ENCODE peak calls at places on chromosomes 2 and 18, in five cellular contexts. One of them, this sample, is unnamed.

GRCh38 chr2:121530210-121530562 is 494 bp upstream of the RNU4ATAC start:
- DNase-seq in adrenal gland: peak; percentile 70
- DNase-seq in uterus: peak; percentile 63
- DNase-seq in ovary: peak; percentile 83
- DNase-seq in retinal pigment epithelial cell: peak; percentile 23
- DNase-seq in this sample: no peak

GRCh38 chr2:35251156-35251555 is 1104.4 kb upstream of the CRIM1 start:
- DNase-seq in retinal pigment epithelial cell: no peak
- DNase-seq in adrenal gland: no peak
- DNase-seq in ovary: no peak
- DNase-seq in uterus: no peak
- DNase-seq in this sample: no peak

GRCh38 chr2:75564713-75565369 is 4.1 kb upstream of the EVA1A start:
- DNase-seq in uterus: no peak
- DNase-seq in retinal pigment epithelial cell: no peak
- DNase-seq in ovary: no peak
- DNase-seq in adrenal gland: no peak
- DNase-seq in this sample: no peak

GRCh38 chr18:25282282-25282681 is 69.7 kb downstream of the ZNF521 start:
- DNase-seq in adrenal gland: no peak
- DNase-seq in ovary: no peak
- DNase-seq in retinal pigment epithelial cell: no peak
- DNase-seq in uterus: peak; percentile 62
- DNase-seq in this sample: no peak

GRCh38 chr2:215917953-215918620 is 95.3 kb downstream of the MREG start:
- DNase-seq in ovary: no peak
- DNase-seq in adrenal gland: no peak
- DNase-seq in retinal pigment epithelial cell: no peak
- DNase-seq in uterus: no peak
- DNase-seq in this sample: peak; percentile 59

GRCh38 chr18:49464718-49465598 is 4.5 kb upstream of the DYM start:
- DNase-seq in adrenal gland: no peak
- DNase-seq in ovary: no peak
- DNase-seq in uterus: no peak
- DNase-seq in retinal pigment epithelial cell: no peak
- DNase-seq in this sample: no peak

GRCh38 chr18:79108520-79109215 is 39.5 kb downstream of the ATP9B start:
- DNase-seq in uterus: no peak
- DNase-seq in retinal pigment epithelial cell: no peak
- DNase-seq in adrenal gland: no peak
- DNase-seq in ovary: no peak
- DNase-seq in this sample: no peak

GRCh38 chr2:241111443-241111810 is 9.3 kb upstream of the MTERF4 start:
- DNase-seq in uterus: no peak
- DNase-seq in adrenal gland: no peak
- DNase-seq in retinal pigment epithelial cell: no peak
- DNase-seq in ovary: no peak
- DNase-seq in this sample: no peak

GRCh38 chr2:238720232-238720672 is 127.6 kb upstream of the TWIST2 start:
- DNase-seq in retinal pigment epithelial cell: no peak
- DNase-seq in uterus: no peak
- DNase-seq in ovary: no peak
- DNase-seq in adrenal gland: peak; percentile 25
- DNase-seq in this sample: no peak

GRCh38 chr2:220144411-220144810 is 517.0 kb downstream of the SLC4A3 start:
- DNase-seq in adrenal gland: no peak
- DNase-seq in uterus: no peak
- DNase-seq in ovary: no peak
- DNase-seq in retinal pigment epithelial cell: no peak
- DNase-seq in this sample: no peak

GRCh38 chr2:8370258-8370802 is 311.5 kb upstream of the ID2 start:
- DNase-seq in uterus: no peak
- DNase-seq in adrenal gland: no peak
- DNase-seq in retinal pigment epithelial cell: no peak
- DNase-seq in ovary: no peak
- DNase-seq in this sample: no peak

GRCh38 chr2:39719317-39719716 is 53.6 kb downstream of the TMEM178A start:
- DNase-seq in retinal pigment epithelial cell: no peak
- DNase-seq in uterus: no peak
- DNase-seq in adrenal gland: peak; percentile 58
- DNase-seq in ovary: no peak
- DNase-seq in this sample: no peak

GRCh38 chr2:18585526-18585925 is 3.8 kb downstream of the NT5C1B start:
- DNase-seq in uterus: no peak
- DNase-seq in adrenal gland: no peak
- DNase-seq in ovary: no peak
- DNase-seq in retinal pigment epithelial cell: no peak
- DNase-seq in this sample: no peak

GRCh38 chr2:129457277-129457818 is 522.1 kb upstream of the RAB6C start:
- DNase-seq in retinal pigment epithelial cell: no peak
- DNase-seq in ovary: no peak
- DNase-seq in uterus: no peak
- DNase-seq in adrenal gland: no peak
- DNase-seq in this sample: no peak

GRCh38 chr2:237354930-237355329 is 59.0 kb downstream of the COL6A3 start:
- DNase-seq in adrenal gland: no peak
- DNase-seq in uterus: no peak
- DNase-seq in retinal pigment epithelial cell: no peak
- DNase-seq in ovary: no peak
- DNase-seq in this sample: no peak

GRCh38 chr18:79925656-79925979 is 25.8 kb downstream of the SLC66A2 start:
- DNase-seq in uterus: no peak
- DNase-seq in adrenal gland: peak; percentile 3
- DNase-seq in retinal pigment epithelial cell: no peak
- DNase-seq in ovary: peak; percentile 16
- DNase-seq in this sample: no peak

GRCh38 chr2:202317080-202317859 is 51.7 kb downstream of the NOP58 start:
- DNase-seq in uterus: peak; percentile 76
- DNase-seq in adrenal gland: peak; percentile 67
- DNase-seq in ovary: peak; percentile 67
- DNase-seq in retinal pigment epithelial cell: peak; percentile 84
- DNase-seq in this sample: no peak

GRCh38 chr2:209577376-209578357 is 153.8 kb downstream of the MAP2 start:
- DNase-seq in ovary: no peak
- DNase-seq in uterus: no peak
- DNase-seq in retinal pigment epithelial cell: no peak
- DNase-seq in adrenal gland: no peak
- DNase-seq in this sample: no peak

GRCh38 chr2:181955010-181955409 is 30.6 kb upstream of the PPP1R1C start:
- DNase-seq in retinal pigment epithelial cell: no peak
- DNase-seq in uterus: no peak
- DNase-seq in adrenal gland: no peak
- DNase-seq in ovary: no peak
- DNase-seq in this sample: no peak

GRCh38 chr18:21241224-21242131 is 554 bp upstream of the GREB1L start:
- DNase-seq in retinal pigment epithelial cell: no peak
- DNase-seq in uterus: no peak
- DNase-seq in adrenal gland: no peak
- DNase-seq in ovary: peak; percentile 67
- DNase-seq in this sample: no peak

GRCh38 chr2:1781291-1782080 is 37.2 kb upstream of the PXDN start:
- DNase-seq in ovary: no peak
- DNase-seq in uterus: no peak
- DNase-seq in retinal pigment epithelial cell: no peak
- DNase-seq in adrenal gland: no peak
- DNase-seq in this sample: no peak

GRCh38 chr18:22363867-22364463 is 53.8 kb downstream of the CTAGE1 start:
- DNase-seq in retinal pigment epithelial cell: no peak
- DNase-seq in uterus: no peak
- DNase-seq in ovary: no peak
- DNase-seq in adrenal gland: no peak
- DNase-seq in this sample: no peak
- TF ChIP-seq CTCF in retinal pigment epithelial cell: peak; percentile 45
- TF ChIP-seq CTCF in uterus: peak; percentile 28
- TF ChIP-seq CTCF in ovary: no peak
- TF ChIP-seq CTCF in adrenal gland: peak; percentile 51
- TF ChIP-seq CTCF in this sample: no peak

DNA sequence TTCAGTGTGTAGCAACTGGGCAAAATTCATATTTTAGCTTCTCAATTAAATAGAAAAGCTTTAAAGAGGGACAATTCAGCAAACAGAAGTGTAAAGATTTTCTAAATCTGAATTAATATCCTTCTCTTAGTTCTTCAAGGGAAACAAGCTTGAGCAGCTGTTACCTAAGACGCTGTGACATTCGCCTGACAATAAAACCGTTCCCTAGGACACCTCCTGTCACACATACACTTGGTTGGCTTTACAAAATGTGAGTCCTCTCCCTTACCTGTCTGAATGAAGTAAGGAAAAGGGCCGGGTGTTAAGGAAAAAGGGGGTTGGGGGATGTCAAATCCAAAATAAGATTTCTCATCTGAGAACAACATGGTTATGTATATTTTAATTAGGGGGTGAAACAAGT is 2.1 kb downstream of the SERTAD2 start:
- DNase-seq in adrenal gland: no peak
- DNase-seq in retinal pigment epithelial cell: no peak
- DNase-seq in uterus: no peak
- DNase-seq in ovary: no peak
- DNase-seq in this sample: no peak
- H3K4me3 ChIP-seq in adrenal gland: no peak overlapping the region
- H3K4me3 ChIP-seq in retinal pigment epithelial cell: peak overlapping the region; percentile 77
- H3K4me3 ChIP-seq in uterus: no peak overlapping the region
- H3K4me3 ChIP-seq in ovary: peak overlapping the region; percentile 85
- H3K4me3 ChIP-seq in this sample: peak overlapping the region; percentile 88

GRCh38 chr2:142984657-142985056 is 107.2 kb downstream of the KYNU start:
- DNase-seq in adrenal gland: no peak
- DNase-seq in retinal pigment epithelial cell: no peak
- DNase-seq in uterus: no peak
- DNase-seq in ovary: no peak
- DNase-seq in this sample: no peak

GRCh38 chr2:142981069-142981378 is 103.6 kb downstream of the KYNU start:
- DNase-seq in retinal pigment epithelial cell: no peak
- DNase-seq in ovary: no peak
- DNase-seq in adrenal gland: no peak
- DNase-seq in uterus: no peak
- DNase-seq in this sample: no peak

GRCh38 chr2:142975239-142975638 is 97.8 kb downstream of the KYNU start:
- DNase-seq in uterus: no peak
- DNase-seq in adrenal gland: no peak
- DNase-seq in retinal pigment epithelial cell: no peak
- DNase-seq in ovary: no peak
- DNase-seq in this sample: no peak

GRCh38 chr2:142983174-142983573 is 105.7 kb downstream of the KYNU start:
- DNase-seq in ovary: no peak
- DNase-seq in uterus: no peak
- DNase-seq in retinal pigment epithelial cell: no peak
- DNase-seq in adrenal gland: no peak
- DNase-seq in this sample: peak; percentile 3

GRCh38 chr2:142980246-142981068 is 103.0 kb downstream of the KYNU start:
- DNase-seq in adrenal gland: no peak
- DNase-seq in uterus: no peak
- DNase-seq in ovary: no peak
- DNase-seq in retinal pigment epithelial cell: peak; percentile 8
- DNase-seq in this sample: peak; percentile 10
- TF ChIP-seq CTCF in adrenal gland: peak; percentile 72
- TF ChIP-seq CTCF in uterus: peak; percentile 34
- TF ChIP-seq CTCF in ovary: no peak
- TF ChIP-seq CTCF in retinal pigment epithelial cell: peak; percentile 44
- TF ChIP-seq CTCF in this sample: peak; percentile 37

GRCh38 chr2:61255580-61256437 is 93.8 kb downstream of the C2orf74 start:
- DNase-seq in adrenal gland: no peak
- DNase-seq in uterus: no peak
- DNase-seq in retinal pigment epithelial cell: no peak
- DNase-seq in ovary: no peak
- DNase-seq in this sample: no peak
- H3K4me3 ChIP-seq in adrenal gland: no peak overlapping the region
- H3K4me3 ChIP-seq in uterus: no peak overlapping the region
- H3K4me3 ChIP-seq in retinal pigment epithelial cell: no peak overlapping the region
- H3K4me3 ChIP-seq in ovary: no peak overlapping the region
- H3K4me3 ChIP-seq in this sample: no peak overlapping the region

GRCh38 chr2:228986961-228987360 is 284.1 kb downstream of the PID1 start:
- DNase-seq in ovary: no peak
- DNase-seq in adrenal gland: no peak
- DNase-seq in retinal pigment epithelial cell: no peak
- DNase-seq in uterus: no peak
- DNase-seq in this sample: no peak

GRCh38 chr2:228987441-228988155 is 283.5 kb downstream of the PID1 start:
- DNase-seq in ovary: no peak
- DNase-seq in uterus: no peak
- DNase-seq in retinal pigment epithelial cell: no peak
- DNase-seq in adrenal gland: peak; percentile 30
- DNase-seq in this sample: no peak

DNA sequence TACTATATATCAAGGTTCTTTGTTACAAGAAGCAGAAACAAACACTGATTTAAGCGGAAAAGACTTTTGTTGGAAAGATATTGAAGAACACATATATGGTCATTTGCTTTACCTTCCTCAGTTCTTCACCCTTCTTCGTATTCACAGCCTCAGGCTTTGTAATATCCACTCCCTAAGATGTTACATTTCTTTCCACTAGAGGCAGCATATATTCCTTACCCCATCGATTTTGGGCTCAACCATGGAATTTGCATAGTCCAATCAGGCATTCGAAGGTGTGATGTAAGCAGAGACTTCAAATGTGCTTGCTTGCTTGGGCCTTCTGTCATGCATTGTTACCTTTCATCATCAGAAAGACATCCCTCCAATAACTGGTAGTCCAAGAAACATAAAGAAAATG is 287.4 kb downstream of the PID1 start:
- DNase-seq in ovary: no peak
- DNase-seq in adrenal gland: no peak
- DNase-seq in retinal pigment epithelial cell: no peak
- DNase-seq in uterus: no peak
- DNase-seq in this sample: no peak
- TF ChIP-seq CTCF in ovary: no peak
- TF ChIP-seq CTCF in adrenal gland: no peak
- TF ChIP-seq CTCF in retinal pigment epithelial cell: no peak
- TF ChIP-seq CTCF in uterus: no peak
- TF ChIP-seq CTCF in this sample: no peak

GRCh38 chr2:97735161-97735561 is 21.8 kb downstream of the ZAP70 start:
- DNase-seq in ovary: no peak
- DNase-seq in adrenal gland: no peak
- DNase-seq in uterus: no peak
- DNase-seq in retinal pigment epithelial cell: no peak
- DNase-seq in this sample: no peak
- H3K4me3 ChIP-seq in ovary: no peak overlapping the region
- H3K4me3 ChIP-seq in adrenal gland: no peak overlapping the region
- H3K4me3 ChIP-seq in uterus: no peak overlapping the region
- H3K4me3 ChIP-seq in retinal pigment epithelial cell: no peak overlapping the region
- H3K4me3 ChIP-seq in this sample: no peak overlapping the region

GRCh38 chr2:20590704-20591515 is 60.0 kb downstream of the HS1BP3 start:
- DNase-seq in retinal pigment epithelial cell: no peak
- DNase-seq in ovary: peak; percentile 48
- DNase-seq in uterus: peak; percentile 17
- DNase-seq in adrenal gland: peak; percentile 26
- DNase-seq in this sample: no peak

GRCh38 chr2:20594048-20594750 is 56.7 kb downstream of the HS1BP3 start:
- DNase-seq in retinal pigment epithelial cell: no peak
- DNase-seq in adrenal gland: peak; percentile 3
- DNase-seq in uterus: no peak
- DNase-seq in ovary: no peak
- DNase-seq in this sample: no peak

GRCh38 chr2:20593072-20594034 is 57.5 kb downstream of the HS1BP3 start:
- DNase-seq in adrenal gland: peak; percentile 90
- DNase-seq in uterus: peak; percentile 90
- DNase-seq in retinal pigment epithelial cell: peak; percentile 87
- DNase-seq in ovary: peak; percentile 84
- DNase-seq in this sample: no peak

GRCh38 chr2:20589975-20590703 is 60.8 kb downstream of the HS1BP3 start:
- DNase-seq in ovary: no peak
- DNase-seq in uterus: peak; percentile 16
- DNase-seq in adrenal gland: peak; percentile 7
- DNase-seq in retinal pigment epithelial cell: no peak
- DNase-seq in this sample: no peak

GRCh38 chr2:20592106-20593071 is 58.5 kb downstream of the HS1BP3 start:
- DNase-seq in adrenal gland: peak; percentile 7
- DNase-seq in uterus: peak; percentile 19
- DNase-seq in ovary: peak; percentile 21
- DNase-seq in retinal pigment epithelial cell: no peak
- DNase-seq in this sample: no peak
- TF ChIP-seq CTCF in adrenal gland: no peak
- TF ChIP-seq CTCF in uterus: no peak
- TF ChIP-seq CTCF in ovary: no peak
- TF ChIP-seq CTCF in retinal pigment epithelial cell: peak; percentile 16
- TF ChIP-seq CTCF in this sample: peak; percentile 23

This sample was measured in GM12864.